ENCODE peak calls at places on chromosome 4, in nine cellular contexts. Z is spleen, S is erythroblast, H is GM12892, P is A549, K is ovary, D is tibial nerve, V is transverse colon, I is uterus. T is an unnamed sample.

GRCh38 chr4:1187182-1187581 is 14.8 kb upstream of the SPON2 start:
- DNase-seq in Z (no peak), S (no peak), H (no peak), P (no peak), K (no peak), D (peak), V (peak), I (peak), T (no peak)

GRCh38 chr4:35163189-35163588 is 1081.1 kb downstream of the ARAP2 start:
- DNase-seq in Z (no peak), S (no peak), H (no peak), P (no peak), K (no peak), D (no peak), V (no peak), I (no peak), T (no peak)

GRCh38 chr4:1376391-1376840 is 29.4 kb downstream of the UVSSA start:
- DNase-seq in Z (peak), S (no peak), H (no peak), P (no peak), K (no peak), D (no peak), V (no peak), I (no peak), T (no peak)

GRCh38 chr4:8834681-8835220 is 36.9 kb downstream of the HMX1 start:
- DNase-seq in Z (no peak), S (no peak), H (peak), P (no peak), K (no peak), D (no peak), V (peak), I (no peak), T (no peak)

GRCh38 chr4:73726000-73726399 is 14.4 kb upstream of the CXCL8 start:
- DNase-seq in Z (no peak), S (no peak), H (no peak), P (peak), K (no peak), D (no peak), V (no peak), I (no peak), T (no peak)

GRCh38 chr4:11599044-11599443 is 170.3 kb upstream of the HS3ST1 start:
- DNase-seq in Z (no peak), S (no peak), H (no peak), P (no peak), K (no peak), D (no peak), V (no peak), I (no peak), T (no peak)

GRCh38 chr4:97867557-97868091 is 275.7 kb downstream of the STPG2 start:
- DNase-seq in Z (no peak), S (no peak), H (no peak), P (no peak), K (no peak), D (no peak), V (no peak), I (no peak), T (no peak)

GRCh38 chr4:55661398-55662056 is 25.4 kb upstream of the NMU start:
- DNase-seq in Z (no peak), S (no peak), H (no peak), P (no peak), K (no peak), D (no peak), V (no peak), I (no peak), T (no peak)

GRCh38 chr4:100838286-100838685 is 320.5 kb upstream of the EMCN start:
- DNase-seq in Z (no peak), S (no peak), H (no peak), P (no peak), K (no peak), D (no peak), V (no peak), I (no peak), T (no peak)

GRCh38 chr4:153788419-153789276 is at the start of gene SFRP2:
- DNase-seq in Z (peak), S (no peak), H (no peak), P (no peak), K (no peak), D (peak), V (no peak), I (no peak), T (no peak)

GRCh38 chr4:186068581-186069402 is at the start of gene TLR3:
- DNase-seq in Z (no peak), S (no peak), H (no peak), P (no peak), K (no peak), D (no peak), V (no peak), I (no peak), T (no peak)

GRCh38 chr4:114077610-114078009 is 98.2 kb upstream of the ARSJ start:
- DNase-seq in Z (no peak), S (no peak), H (no peak), P (no peak), K (no peak), D (no peak), V (no peak), I (no peak), T (no peak)

GRCh38 chr4:44257461-44257860 is 191.1 kb downstream of the KCTD8 start:
- DNase-seq in Z (no peak), S (no peak), H (no peak), P (no peak), K (no peak), D (no peak), V (no peak), I (no peak), T (no peak)

GRCh38 chr4:150056569-150056968 is 21.7 kb upstream of the DCLK2 start:
- DNase-seq in Z (no peak), S (no peak), H (no peak), P (peak), K (no peak), D (no peak), V (no peak), I (no peak), T (no peak)

GRCh38 chr4:79831701-79832514 is 241.1 kb downstream of the ANTXR2 start:
- DNase-seq in Z (no peak), S (no peak), H (no peak), P (no peak), K (no peak), D (no peak), V (no peak), I (no peak), T (no peak)

GRCh38 chr4:53572595-53572994 is 18.7 kb downstream of the LNX1 start:
- DNase-seq in Z (no peak), S (no peak), H (no peak), P (no peak), K (no peak), D (no peak), V (no peak), I (no peak), T (no peak)

GRCh38 chr4:76053730-76054129 is 17.9 kb upstream of the CXCL11 start:
- DNase-seq in Z (no peak), S (no peak), H (no peak), P (no peak), K (no peak), D (no peak), V (no peak), I (no peak), T (no peak)

GRCh38 chr4:6008092-6008551 is 10.1 kb downstream of the C4orf50 start:
- DNase-seq in Z (peak), S (no peak), H (no peak), P (peak), K (no peak), D (no peak), V (no peak), I (no peak), T (no peak)

GRCh38 chr4:28772066-28772465 is 1911.4 kb downstream of the STIM2 start:
- DNase-seq in Z (no peak), S (no peak), H (no peak), P (no peak), K (no peak), D (no peak), V (no peak), I (no peak), T (no peak)

GRCh38 chr4:140110542-140110941 is 43.4 kb downstream of the MAML3 start:
- DNase-seq in Z (no peak), S (no peak), H (no peak), P (no peak), K (no peak), D (no peak), V (no peak), I (no peak), T (no peak)

GRCh38 chr4:158008551-158009218 is 164.1 kb downstream of the GASK1B start:
- DNase-seq in Z (no peak), S (no peak), H (no peak), P (no peak), K (peak), D (no peak), V (no peak), I (peak), T (no peak)

GRCh38 chr4:132108784-132109183 is 1040.3 kb upstream of the PCDH10 start:
- DNase-seq in Z (no peak), S (no peak), H (no peak), P (no peak), K (no peak), D (no peak), V (no peak), I (no peak), T (no peak)

GRCh38 chr4:72112514-72113156 is 80.8 kb downstream of the NPFFR2 start:
- DNase-seq in Z (no peak), S (peak), H (no peak), P (peak), K (no peak), D (no peak), V (no peak), I (no peak), T (no peak)

GRCh38 chr4:1578968-1579833 is 104.9 kb downstream of the FAM53A start:
- DNase-seq in Z (peak), S (peak), H (peak), P (peak), K (peak), D (peak), V (peak), I (peak), T (peak)

GRCh38 chr4:4226606-4227438 is at the start of gene OTOP1:
- DNase-seq in Z (no peak), S (no peak), H (no peak), P (no peak), K (no peak), D (no peak), V (no peak), I (no peak), T (no peak)

GRCh38 chr4:185112104-185112503 is 31.0 kb upstream of the SLC25A4 start:
- DNase-seq in Z (no peak), S (no peak), H (no peak), P (peak), K (peak), D (no peak), V (no peak), I (peak), T (no peak)

GRCh38 chr4:173413043-173413442 is 14.1 kb upstream of the SCRG1 start:
- DNase-seq in Z (no peak), S (no peak), H (no peak), P (no peak), K (no peak), D (no peak), V (peak), I (no peak), T (no peak)
- TF ChIP-seq POLR2A in Z (no peak), S (no peak), H (no peak), P (no peak), K (no peak), D (no peak), V (no peak), I (no peak), T (no peak)

GRCh38 chr4:147683717-147684700 is at the start of gene PRMT9:
- DNase-seq in Z (peak), S (peak), H (peak), P (peak), K (peak), D (peak), V (peak), I (peak), T (peak)
- TF ChIP-seq POLR2A in Z (no peak), S (peak), H (peak), P (peak), K (peak), D (peak), V (peak), I (peak), T (peak)

GRCh38 chr4:3074846-3075651 is 568 bp downstream of the HTT start:
- DNase-seq in Z (no peak), S (peak), H (no peak), P (peak), K (peak), D (no peak), V (peak), I (peak), T (no peak)
- TF ChIP-seq POLR2A in Z (no peak), S (no peak), H (peak), P (no peak), K (no peak), D (peak), V (peak), I (no peak), T (peak)

GRCh38 chr4:90127223-90127705 is at the start of gene CCSER1:
- DNase-seq in Z (peak), S (peak), H (no peak), P (peak), K (peak), D (peak), V (peak), I (peak), T (peak)
- TF ChIP-seq POLR2A in Z (peak), S (peak), H (peak), P (peak), K (peak), D (peak), V (peak), I (peak), T (peak)

DNA sequence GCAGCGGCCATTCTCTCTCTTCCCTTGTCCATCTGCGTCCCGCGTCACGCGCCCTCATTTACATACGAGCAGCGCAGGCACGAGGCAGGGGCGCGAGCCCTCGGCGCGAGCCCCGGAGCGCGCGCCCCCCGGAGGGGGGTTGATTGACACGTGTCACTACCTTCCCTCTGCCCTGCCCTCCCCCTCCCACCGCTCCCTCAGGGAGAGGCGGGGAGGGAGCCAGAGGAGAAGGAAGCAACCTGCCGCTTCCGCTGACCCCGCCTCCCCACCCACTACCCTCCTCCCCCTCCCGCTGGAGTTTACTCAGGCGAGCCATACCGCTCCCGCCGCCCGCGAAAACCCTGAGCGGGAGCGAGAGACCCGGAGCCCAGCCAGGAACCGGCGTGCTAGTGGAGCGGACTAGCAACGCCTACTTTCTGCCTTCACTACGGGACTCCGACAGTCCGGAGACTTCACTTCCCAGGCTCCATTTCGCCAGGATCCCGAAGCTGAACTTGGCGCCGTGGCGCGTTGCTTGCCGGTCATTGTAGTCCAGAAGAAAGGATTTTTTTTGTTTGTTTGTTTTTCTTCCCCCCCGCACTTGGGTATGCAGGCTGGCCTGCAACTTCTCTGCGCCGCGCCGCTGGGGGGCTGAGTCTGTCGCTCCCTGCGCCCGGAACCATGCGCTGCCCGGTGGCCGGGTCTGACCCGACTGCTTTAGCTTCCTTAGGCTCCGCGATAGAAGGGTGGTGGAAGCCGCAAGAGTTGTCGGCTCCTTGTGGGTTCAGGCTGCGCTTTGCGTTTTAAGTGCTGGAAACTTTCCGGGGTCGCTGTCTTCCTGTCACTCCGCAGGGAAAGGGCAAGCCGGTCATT is at the start of gene LCORL:
- DNase-seq in Z (peak), S (peak), H (peak), P (peak), K (peak), D (peak), V (peak), I (peak), T (peak)
- TF ChIP-seq POLR2A in Z (no peak), S (peak), H (no peak), P (peak), K (no peak), D (no peak), V (no peak), I (peak), T (no peak)

GRCh38 chr4:103099691-103100392 is at the start of gene BDH2:
- DNase-seq in Z (no peak), S (peak), H (no peak), P (peak), K (peak), D (no peak), V (peak), I (peak), T (peak)
- TF ChIP-seq POLR2A in Z (no peak), S (no peak), H (no peak), P (no peak), K (peak), D (no peak), V (peak), I (peak), T (peak)

GRCh38 chr4:168321006-168321405 is 2.5 kb upstream of the DDX60 start:
- DNase-seq in Z (no peak), S (peak), H (no peak), P (peak), K (no peak), D (no peak), V (no peak), I (no peak), T (no peak)

GRCh38 chr4:168319486-168320019 is 1.0 kb upstream of the DDX60 start:
- DNase-seq in Z (no peak), S (peak), H (no peak), P (no peak), K (no peak), D (no peak), V (no peak), I (no peak), T (no peak)

GRCh38 chr4:168318266-168318895 is at the start of gene DDX60:
- DNase-seq in Z (peak), S (peak), H (peak), P (peak), K (peak), D (peak), V (peak), I (peak), T (peak)
- TF ChIP-seq POLR2A in Z (no peak), S (peak), H (peak), P (peak), K (peak), D (no peak), V (peak), I (no peak), T (peak)

DNA sequence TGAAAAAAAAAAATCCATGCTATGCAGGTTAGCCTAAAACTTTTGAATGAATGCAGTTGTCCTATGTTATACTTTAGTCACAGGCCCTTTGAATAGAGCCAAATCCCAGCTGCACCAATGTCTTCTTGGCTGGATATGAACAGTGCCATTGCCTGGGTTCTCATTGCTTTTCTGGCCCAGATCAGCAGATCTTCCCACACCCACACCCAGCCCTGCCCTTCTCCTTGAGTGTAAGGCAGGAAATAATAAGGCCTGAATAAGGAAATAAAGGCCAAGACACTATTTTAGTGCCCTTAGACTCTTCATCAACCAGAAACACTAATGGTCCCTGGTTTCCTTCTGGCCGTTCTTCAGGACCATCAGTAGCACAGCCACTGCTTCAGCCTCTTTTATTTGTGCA is 66.6 kb downstream of the USP38 start:
- DNase-seq in Z (no peak), S (no peak), H (no peak), P (no peak), K (no peak), D (no peak), V (peak), I (no peak), T (no peak)
- TF ChIP-seq POLR2A in Z (no peak), S (no peak), H (no peak), P (no peak), K (no peak), D (no peak), V (no peak), I (no peak), T (no peak)